ENCODE peak calls at places on chromosomes 7 and 10, in four cellular contexts. R is K562, L is SK-N-SH, W is GM12878. Q is an unnamed sample.

GRCh38 chr10:21526952-21527633 is 1.6 kb upstream of the SKIDA1 start:
- DNase-seq in R (peak), L (peak), W (no peak), Q (no peak)

GRCh38 chr10:123901621-123902020 is 10.0 kb upstream of the CPXM2 start:
- DNase-seq in R (peak), L (no peak), W (no peak), Q (no peak)

GRCh38 chr10:63628526-63629362 is 107.5 kb downstream of the REEP3 start:
- DNase-seq in R (peak), L (peak), W (peak), Q (peak)

GRCh38 chr10:15719899-15720634 is at the start of gene ITGA8:
- DNase-seq in R (no peak), L (peak), W (no peak), Q (peak)

GRCh38 chr10:29370612-29371092 is 81.8 kb downstream of the LYZL1 start:
- DNase-seq in R (no peak), L (peak), W (no peak), Q (peak)

GRCh38 chr7:127322351-127322750 is 69.6 kb upstream of the GRM8 start:
- DNase-seq in R (no peak), L (no peak), W (no peak), Q (no peak)

GRCh38 chr7:651032-651728 is 75.3 kb upstream of the DNAAF5 start:
- DNase-seq in R (no peak), L (no peak), W (no peak), Q (no peak)

GRCh38 chr7:135414850-135415439 is 95.0 kb downstream of the CNOT4 start:
- DNase-seq in R (peak), L (peak), W (no peak), Q (peak)

GRCh38 chr7:26857534-26858228 is 6.7 kb downstream of the SKAP2 start:
- DNase-seq in R (no peak), L (peak), W (no peak), Q (peak)

GRCh38 chr10:27752673-27753237 is 7.1 kb upstream of the MKX start:
- DNase-seq in R (no peak), L (no peak), W (no peak), Q (no peak)

GRCh38 chr10:33618196-33618595 is 283.7 kb upstream of the NRP1 start:
- DNase-seq in R (no peak), L (no peak), W (no peak), Q (no peak)

GRCh38 chr10:70693619-70694286 is 21.4 kb downstream of the ADAMTS14 start:
- DNase-seq in R (peak), L (peak), W (no peak), Q (no peak)

GRCh38 chr7:555551-556160 is 36.0 kb upstream of the PDGFA start:
- DNase-seq in R (no peak), L (no peak), W (no peak), Q (no peak)

GRCh38 chr10:54131833-54132232 is 669.2 kb downstream of the PCDH15 start:
- DNase-seq in R (no peak), L (no peak), W (peak), Q (no peak)

GRCh38 chr7:87875151-87876039 is 765 bp downstream of the SLC25A40 start:
- DNase-seq in R (peak), L (peak), W (no peak), Q (peak)

GRCh38 chr7:140039896-140040295 is 22.9 kb downstream of the PARP12 start:
- DNase-seq in R (no peak), L (no peak), W (no peak), Q (no peak)

GRCh38 chr10:32253300-32253699 is 93.7 kb downstream of the EPC1 start:
- DNase-seq in R (peak), L (no peak), W (no peak), Q (peak)

GRCh38 chr10:27447540-27447939 is 56.6 kb upstream of the RAB18 start:
- DNase-seq in R (no peak), L (no peak), W (no peak), Q (no peak)

GRCh38 chr10:97916586-97916985 is 66.9 kb downstream of the GOLGA7B start:
- DNase-seq in R (no peak), L (no peak), W (no peak), Q (no peak)

GRCh38 chr10:88086187-88086954 is 222.9 kb downstream of the PTEN start:
- DNase-seq in R (no peak), L (no peak), W (no peak), Q (no peak)

GRCh38 chr7:143193880-143194279 is 10.7 kb downstream of the TAS2R39 start:
- DNase-seq in R (no peak), L (no peak), W (no peak), Q (no peak)

GRCh38 chr10:31320179-31320597 is 1.2 kb downstream of the ZEB1 start:
- DNase-seq in R (peak), L (peak), W (no peak), Q (peak)

GRCh38 chr7:114889646-114890285 is 32.1 kb upstream of the MDFIC start:
- DNase-seq in R (no peak), L (no peak), W (no peak), Q (peak)

GRCh38 chr7:7938471-7938870 is 30.1 kb upstream of the GLCCI1 start:
- DNase-seq in R (no peak), L (no peak), W (no peak), Q (no peak)

GRCh38 chr7:140631602-140632001 is 9.0 kb downstream of the DENND2A start:
- DNase-seq in R (no peak), L (no peak), W (no peak), Q (no peak)

GRCh38 chr10:131450220-131450765 is 138.8 kb upstream of the TCERG1L start:
- DNase-seq in R (no peak), L (no peak), W (no peak), Q (no peak)

GRCh38 chr10:21627331-21627730 is 93.3 kb downstream of the MLLT10 start:
- DNase-seq in R (no peak), L (no peak), W (no peak), Q (no peak)

GRCh38 chr10:7408494-7409044 is 2.3 kb downstream of the SFMBT2 start:
- DNase-seq in R (peak), L (peak), W (no peak), Q (peak)

GRCh38 chr10:71396084-71396713 is 521 bp upstream of the CDH23 start:
- DNase-seq in R (peak), L (peak), W (no peak), Q (peak)

GRCh38 chr7:127485482-127485881 is 93.0 kb upstream of the ZNF800 start:
- DNase-seq in R (no peak), L (no peak), W (no peak), Q (no peak)

DNA sequence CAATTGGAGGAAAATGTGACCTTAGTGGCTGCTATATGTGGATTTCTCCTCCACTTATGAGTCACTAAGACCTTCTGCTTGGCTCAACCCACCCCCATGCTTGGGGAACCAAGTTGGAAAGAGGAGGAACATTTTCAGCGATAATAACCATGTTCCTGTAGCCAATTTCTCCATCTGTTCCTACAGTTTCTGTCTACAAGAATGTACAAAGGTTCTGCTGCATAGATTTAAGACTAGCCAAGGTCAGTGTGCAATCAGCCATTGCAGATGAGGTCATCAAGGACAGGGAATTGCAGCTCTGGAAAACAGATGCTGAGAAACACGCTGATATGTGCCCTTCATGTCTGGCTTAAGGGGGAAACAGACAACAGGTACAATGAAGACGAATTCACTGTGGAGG is 5.6 kb upstream of the NRCAM start:
- DNase-seq in R (no peak), L (peak), W (no peak), Q (no peak)
- TF ChIP-seq FOXM1 in R (no peak), L (no peak), W (no peak), Q (no peak)

GRCh38 chr7:129644634-129645230 is 33.2 kb downstream of the NRF1 start:
- DNase-seq in R (peak), L (peak), W (no peak), Q (no peak)
- TF ChIP-seq FOXM1 in R (no peak), L (no peak), W (no peak), Q (no peak)

GRCh38 chr7:2554654-2555053 is 670 bp downstream of the BRAT1 start:
- DNase-seq in R (no peak), L (peak), W (no peak), Q (no peak)
- TF ChIP-seq FOXM1 in R (no peak), L (no peak), W (no peak), Q (no peak)

GRCh38 chr10:17059197-17059688 is 70.4 kb downstream of the CUBN start:
- DNase-seq in R (no peak), L (no peak), W (no peak), Q (no peak)

GRCh38 chr10:17062493-17063487 is 66.8 kb downstream of the CUBN start:
- DNase-seq in R (no peak), L (no peak), W (no peak), Q (no peak)

GRCh38 chr10:17062009-17062408 is 67.6 kb downstream of the CUBN start:
- DNase-seq in R (no peak), L (no peak), W (no peak), Q (no peak)

GRCh38 chr10:17060289-17060688 is 69.3 kb downstream of the CUBN start:
- DNase-seq in R (no peak), L (no peak), W (no peak), Q (no peak)

GRCh38 chr10:17061418-17061817 is 68.2 kb downstream of the CUBN start:
- DNase-seq in R (no peak), L (no peak), W (no peak), Q (no peak)
- TF ChIP-seq FOXM1 in R (no peak), L (no peak), W (no peak), Q (no peak)

GRCh38 chr10:122388287-122388997 is 13.9 kb downstream of the PLEKHA1 start:
- DNase-seq in R (no peak), L (no peak), W (no peak), Q (no peak)
- TF ChIP-seq FOXM1 in R (no peak), L (no peak), W (peak), Q (no peak)

GRCh38 chr7:41994746-41995110 is 242.3 kb downstream of the GLI3 start:
- DNase-seq in R (no peak), L (no peak), W (no peak), Q (no peak)

GRCh38 chr7:41994046-41994745 is 242.8 kb downstream of the GLI3 start:
- DNase-seq in R (no peak), L (no peak), W (no peak), Q (no peak)

GRCh38 chr7:41996381-41997035 is 240.5 kb downstream of the GLI3 start:
- DNase-seq in R (no peak), L (no peak), W (no peak), Q (no peak)

GRCh38 chr7:41995632-41996271 is 241.3 kb downstream of the GLI3 start:
- DNase-seq in R (no peak), L (no peak), W (no peak), Q (no peak)

DNA sequence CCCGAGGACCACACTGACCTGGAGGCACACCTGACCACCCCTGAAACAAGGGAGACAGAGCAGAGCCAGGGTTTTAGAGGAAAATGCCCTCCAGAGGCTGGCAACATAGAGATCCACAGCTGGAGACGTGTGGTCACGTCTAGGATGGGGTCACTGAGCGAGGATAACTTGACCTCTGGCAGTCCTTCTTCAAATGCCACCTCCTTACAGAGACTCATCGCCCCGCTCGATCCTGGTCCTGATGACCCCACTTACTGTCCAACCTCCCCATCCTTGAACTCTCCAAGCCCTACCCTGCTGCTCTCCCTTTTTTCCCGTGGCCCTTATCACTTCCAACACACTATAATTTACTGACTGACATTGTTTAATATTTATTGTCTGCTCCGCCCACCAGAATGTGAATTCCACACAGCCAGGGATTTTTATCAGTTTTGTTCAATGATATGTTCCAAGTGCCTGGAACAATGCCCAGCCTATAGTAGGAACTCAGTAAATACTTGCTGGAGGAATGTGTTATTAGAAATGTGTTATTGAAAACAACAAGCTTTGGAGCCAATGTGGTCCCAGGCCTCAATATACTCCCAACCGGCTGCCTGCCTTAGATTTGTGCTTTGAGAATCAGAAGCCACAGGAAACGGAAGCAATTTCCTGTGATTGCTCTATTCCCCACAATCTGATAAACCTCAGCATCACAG is 243.7 kb downstream of the GLI3 start:
- DNase-seq in R (no peak), L (no peak), W (no peak), Q (no peak)
- TF ChIP-seq FOXM1 in R (no peak), L (no peak), W (no peak), Q (no peak)

DNA sequence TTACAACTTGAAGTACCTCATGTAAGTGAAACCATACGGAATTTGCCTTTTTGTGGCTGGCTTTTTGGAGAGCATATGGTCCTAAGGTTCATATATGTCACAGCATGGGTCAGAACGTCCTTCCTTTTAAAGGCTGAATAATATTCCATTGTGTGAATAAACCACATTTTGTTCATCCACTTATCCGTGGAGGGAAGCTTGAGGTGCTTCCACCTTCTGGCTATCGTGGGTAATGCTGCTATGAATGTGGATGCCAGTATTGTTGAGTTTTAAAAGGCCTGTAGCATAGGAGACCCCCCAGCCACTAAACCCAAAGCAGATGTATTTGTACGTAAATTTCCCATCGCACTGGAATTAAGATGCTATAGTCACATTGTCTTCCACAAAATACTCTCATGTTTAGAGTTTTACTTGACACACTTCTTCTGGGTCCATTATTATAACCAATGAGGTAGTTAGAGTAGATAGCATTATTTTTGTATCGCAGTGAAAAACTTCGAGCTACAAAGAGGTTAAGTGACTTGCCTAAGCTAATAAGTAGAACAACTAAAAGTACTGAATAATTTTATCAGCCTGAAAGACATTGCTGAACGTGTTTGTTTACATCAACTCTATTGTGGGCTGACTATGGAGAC is 182.9 kb upstream of the CTBP2 start:
- DNase-seq in R (no peak), L (peak), W (no peak), Q (peak)
- TF ChIP-seq FOXM1 in R (no peak), L (no peak), W (no peak), Q (no peak)

DNA sequence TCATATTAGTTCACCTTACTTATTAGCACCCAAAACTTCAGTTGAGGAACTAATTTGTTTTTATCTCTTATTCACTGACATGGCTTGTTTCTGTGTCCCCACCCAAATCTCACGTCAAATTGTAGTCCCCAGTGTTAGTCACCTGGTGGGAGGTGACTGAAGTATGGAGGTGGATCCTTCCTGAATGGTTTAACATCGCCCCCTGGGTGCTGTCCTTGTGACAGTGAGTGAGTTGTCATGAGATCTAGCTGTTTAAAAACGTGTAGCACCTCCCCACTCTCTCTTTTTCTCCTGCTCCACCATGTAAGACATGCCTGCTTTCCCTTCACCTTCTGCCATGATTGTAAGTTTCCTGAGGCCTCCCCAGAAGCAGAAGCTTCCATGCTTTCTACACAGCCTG is 75.0 kb upstream of the HECTD2 start:
- DNase-seq in R (no peak), L (no peak), W (no peak), Q (no peak)
- TF ChIP-seq FOXM1 in R (no peak), L (no peak), W (no peak), Q (no peak)

GRCh38 chr7:2969398-2970306 is 74.0 kb downstream of the CARD11 start:
- DNase-seq in R (no peak), L (no peak), W (no peak), Q (no peak)
- TF ChIP-seq FOXM1 in R (no peak), L (no peak), W (no peak), Q (no peak)

GRCh38 chr7:14752301-14752700 is 150.2 kb downstream of the DGKB start:
- DNase-seq in R (no peak), L (no peak), W (no peak), Q (no peak)
- TF ChIP-seq FOXM1 in R (no peak), L (no peak), W (no peak), Q (no peak)